ENCODE peak calls at places on chromosomes 3 and 15, in six cellular contexts. I is adipocyte, G is AG09309, D is Karpas-422, F is psoas muscle, N is sigmoid colon. B is an unnamed sample.

GRCh38 chr3:126621171-126621570 is 33.8 kb downstream of the TXNRD3 start:
- DNase-seq in D (no peak), F (peak; percentile 68), G (peak; percentile 17), N (no peak), I (peak; percentile 54), B (peak; percentile 45)

GRCh38 chr3:36932979-36933378 is 11.9 kb downstream of the TRANK1 start:
- DNase-seq in F (no peak), I (peak; percentile 18), N (no peak), G (no peak), D (no peak), B (no peak)

GRCh38 chr3:32841875-32842505 is 24.2 kb downstream of the TRIM71 start:
- DNase-seq in G (no peak), D (no peak), N (no peak), F (no peak), I (no peak), B (no peak)

GRCh38 chr3:52205727-52206372 is 7.9 kb downstream of the ALAS1 start:
- DNase-seq in I (no peak), N (no peak), G (no peak), F (no peak), D (no peak), B (no peak)

GRCh38 chr3:51559266-51559907 is 20.9 kb downstream of the RAD54L2 start:
- DNase-seq in G (no peak), N (peak; percentile 77), F (no peak), D (no peak), I (peak; percentile 85), B (peak; percentile 33)

GRCh38 chr3:69488026-69488425 is 102.1 kb upstream of the FRMD4B start:
- DNase-seq in D (no peak), F (no peak), I (no peak), G (no peak), N (no peak), B (no peak)

GRCh38 chr15:92092391-92092790 is 238.9 kb downstream of the SLCO3A1 start:
- DNase-seq in G (no peak), I (no peak), F (no peak), D (no peak), N (no peak), B (no peak)

GRCh38 chr3:31559872-31560534 is 27.3 kb downstream of the STT3B start:
- DNase-seq in I (no peak), D (no peak), F (no peak), G (no peak), N (no peak), B (no peak)

GRCh38 chr15:47987908-47988532 is 132.8 kb upstream of the SLC24A5 start:
- DNase-seq in G (peak; percentile 32), D (peak; percentile 85), F (no peak), N (no peak), I (peak; percentile 85), B (peak; percentile 26)

GRCh38 chr3:195169011-195169410 is 101.9 kb downstream of the XXYLT1 start:
- DNase-seq in D (no peak), N (peak; percentile 42), I (no peak), G (no peak), F (no peak), B (no peak)

GRCh38 chr3:195001261-195001660 is 269.7 kb downstream of the XXYLT1 start:
- DNase-seq in G (no peak), F (no peak), I (no peak), D (no peak), N (peak; percentile 13), B (no peak)

DNA sequence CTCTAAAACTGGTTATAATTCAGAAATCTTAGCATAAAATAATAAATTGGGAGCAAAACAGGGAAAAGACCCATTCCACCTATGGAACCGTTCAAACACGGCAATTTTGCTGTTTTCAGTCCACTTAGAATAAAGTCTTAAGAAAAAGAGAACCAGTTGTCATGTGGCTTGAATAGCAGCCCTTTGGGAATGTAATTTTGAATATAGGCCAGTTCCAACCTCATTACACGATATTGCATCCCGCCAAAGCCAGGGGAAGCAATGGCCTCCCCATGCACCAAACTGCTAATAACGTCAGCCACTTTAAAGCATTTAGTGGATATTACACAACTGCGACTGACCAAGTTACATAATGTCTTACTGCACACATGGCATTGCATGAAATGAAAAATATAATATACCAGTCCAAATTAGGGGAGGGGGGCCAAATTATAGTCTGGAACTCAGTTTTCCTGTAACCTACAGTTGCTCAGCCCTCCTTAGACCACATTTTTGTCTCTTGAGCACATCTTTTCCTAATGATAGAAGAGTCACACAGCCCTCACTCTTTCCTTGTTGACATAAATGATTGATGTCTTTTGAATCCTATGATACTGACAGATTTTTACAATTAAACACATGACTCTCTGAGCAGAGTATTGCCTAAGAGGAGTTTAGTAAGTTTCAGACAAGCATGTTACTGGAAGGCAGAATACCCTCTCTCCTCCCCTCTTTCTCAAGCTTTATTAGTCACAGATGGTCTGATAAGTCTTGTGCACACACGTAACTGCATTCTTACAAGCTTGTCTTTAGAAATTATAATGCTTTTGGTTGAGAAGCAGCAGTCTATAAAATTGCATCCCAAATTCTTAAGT is 1.0 kb upstream of the PLD1 start:
- DNase-seq in D (no peak), N (peak; percentile 78), G (peak; percentile 100), I (peak; percentile 97), F (no peak), B (peak; percentile 99)
- H3K4me3 ChIP-seq in D (no peak overlapping the region), N (peak overlapping the region; percentile 73), G (peak overlapping the region; percentile 70), I (peak overlapping the region; percentile 86), F (peak overlapping the region; percentile 79), B (peak overlapping the region; percentile 63)

DNA sequence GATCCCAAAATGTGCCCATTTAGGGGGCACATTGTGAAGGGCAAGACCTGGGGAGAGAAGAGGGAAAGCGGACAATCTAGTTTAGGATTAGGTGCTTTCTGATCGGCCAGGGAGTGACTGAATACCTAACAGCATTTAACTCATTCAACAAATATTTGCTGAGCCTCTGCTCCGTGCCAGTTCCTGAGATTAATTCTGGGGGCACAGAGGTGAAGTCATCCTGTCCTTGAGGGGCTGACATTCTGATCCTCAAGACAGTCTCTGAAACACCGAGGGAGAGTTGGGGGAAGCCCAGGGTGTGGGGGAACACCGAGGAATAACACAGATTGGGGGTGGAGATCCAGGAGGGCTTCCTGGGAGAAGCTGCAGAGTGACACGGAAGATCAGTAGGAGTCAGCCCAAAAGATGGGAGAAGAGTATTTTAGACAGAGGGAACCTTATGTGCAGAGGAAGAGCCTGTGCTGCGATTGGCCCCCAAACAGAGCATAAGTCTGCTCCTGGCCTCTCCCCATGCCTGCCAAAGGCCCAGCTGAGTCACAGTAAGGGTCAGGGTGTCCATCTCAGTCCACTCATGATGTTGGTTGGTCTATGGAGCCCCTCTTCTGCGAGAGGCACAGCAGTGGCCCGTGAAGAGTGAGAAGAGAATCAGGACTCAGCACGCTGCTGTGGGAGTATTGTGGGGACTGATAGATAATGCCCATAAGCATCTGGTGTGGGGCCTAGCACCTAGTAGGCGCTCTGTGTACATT is 60.2 kb downstream of the AMOTL2 start:
- DNase-seq in F (no peak), I (no peak), G (no peak), D (no peak), N (no peak), B (no peak)
- H3K4me3 ChIP-seq in F (peak overlapping the region; percentile 64), I (peak overlapping the region; percentile 83), G (peak overlapping the region; percentile 55), D (no peak overlapping the region), N (peak overlapping the region; percentile 54), B (peak overlapping the region; percentile 40)

GRCh38 chr3:186772886-186773417 is 10.4 kb upstream of the EIF4A2 start:
- DNase-seq in N (peak; percentile 78), F (peak; percentile 84), I (peak; percentile 58), D (peak; percentile 94), G (no peak), B (no peak)
- H3K4me3 ChIP-seq in N (peak overlapping the region; percentile 53), F (peak overlapping the region; percentile 63), I (peak overlapping the region; percentile 80), D (peak overlapping the region; percentile 83), G (peak overlapping the region; percentile 35), B (peak overlapping the region; percentile 42)

GRCh38 chr15:34793901-34794300 is 1.4 kb downstream of the ACTC1 start:
- DNase-seq in G (no peak), I (no peak), D (no peak), N (no peak), F (peak; percentile 73), B (no peak)

GRCh38 chr15:34793071-34793470 is 2.3 kb downstream of the ACTC1 start:
- DNase-seq in F (no peak), I (no peak), N (no peak), D (no peak), G (no peak), B (no peak)

GRCh38 chr15:34795267-34796081 is at the start of gene ACTC1:
- DNase-seq in D (no peak), I (peak; percentile 86), F (peak; percentile 79), G (no peak), N (peak; percentile 72), B (no peak)

GRCh38 chr15:34796847-34797246 is 1.5 kb upstream of the ACTC1 start:
- DNase-seq in N (no peak), D (no peak), F (no peak), I (no peak), G (no peak), B (no peak)

DNA sequence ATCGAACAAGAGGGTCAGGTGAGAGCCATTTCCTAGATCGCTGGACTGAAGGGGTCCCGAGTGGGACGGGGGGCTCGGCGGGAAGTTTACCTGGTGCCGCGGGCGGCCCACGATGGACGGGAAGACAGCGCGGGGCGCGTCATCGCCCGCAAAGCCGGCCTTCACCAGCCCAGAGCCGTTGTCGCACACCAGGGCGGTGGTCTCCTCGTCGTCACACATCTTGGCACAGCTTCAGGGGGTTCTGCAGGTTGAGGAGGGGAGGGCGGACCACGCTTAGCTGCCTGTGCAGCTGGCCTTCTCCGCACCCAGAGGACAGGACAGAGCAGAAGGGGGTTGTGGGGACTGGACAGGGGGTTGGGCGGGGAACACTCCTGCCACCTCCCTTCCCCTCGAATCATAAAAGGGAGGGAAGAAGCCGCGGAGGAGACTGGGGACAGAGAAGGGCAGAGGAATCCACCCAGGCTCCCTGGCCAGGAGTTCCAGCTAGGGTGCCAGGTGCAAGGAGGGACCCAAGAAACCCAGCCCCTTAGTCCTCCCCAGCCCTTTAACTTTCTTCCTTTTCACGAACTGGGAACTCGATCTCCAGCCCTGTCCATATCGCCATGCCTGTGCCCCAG is 651 bp downstream of the ACTC1 start:
- DNase-seq in I (no peak), F (no peak), N (no peak), D (no peak), G (no peak), B (no peak)
- H3K4me3 ChIP-seq in I (peak overlapping the region; percentile 61), F (peak overlapping the region; percentile 64), N (peak overlapping the region; percentile 38), D (no peak overlapping the region), G (no peak overlapping the region), B (peak overlapping the region; percentile 49)

DNA sequence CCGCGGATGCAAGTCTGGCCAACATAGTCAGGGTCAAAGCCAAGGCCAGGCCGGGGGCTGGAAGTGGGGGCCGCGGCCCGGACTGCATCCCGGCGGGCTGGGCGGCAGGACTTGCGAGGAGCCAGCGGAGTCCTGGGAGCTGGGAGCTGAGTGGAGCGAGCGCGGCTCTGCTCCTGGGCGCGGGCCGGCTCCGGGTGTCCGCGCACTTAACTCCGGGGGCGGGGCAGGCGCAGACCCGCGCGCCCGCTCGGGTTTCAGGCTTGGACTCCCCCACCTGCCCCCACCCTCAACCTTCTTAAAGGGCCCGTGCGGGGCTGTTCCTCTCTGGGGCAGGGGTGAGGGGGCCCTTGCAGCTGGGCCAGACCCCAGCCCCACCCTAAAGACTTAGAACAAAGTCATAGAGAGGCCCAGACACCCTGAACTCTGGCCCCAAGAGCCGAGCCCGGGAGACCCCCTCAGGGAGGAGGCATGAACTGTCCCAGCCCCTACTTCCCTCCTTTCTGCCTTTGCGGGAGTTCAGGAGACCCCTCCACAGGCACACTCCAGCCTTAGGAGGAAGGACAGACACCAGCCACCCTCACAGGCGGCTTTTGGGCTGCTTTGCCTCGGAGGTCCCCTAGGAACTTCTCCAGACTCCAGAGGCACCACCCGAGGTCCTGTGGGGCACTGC is at the start of gene CSPG4:
- DNase-seq in I (peak; percentile 91), D (no peak), F (peak; percentile 85), N (peak; percentile 95), G (no peak), B (peak; percentile 36)
- H3K4me3 ChIP-seq in I (peak within 1 kb of the TSS; percentile 87), D (no peak within 1 kb of the TSS), F (peak within 1 kb of the TSS; percentile 83), N (peak within 1 kb of the TSS; percentile 76), G (peak within 1 kb of the TSS; percentile 94), B (peak within 1 kb of the TSS; percentile 84)

DNA sequence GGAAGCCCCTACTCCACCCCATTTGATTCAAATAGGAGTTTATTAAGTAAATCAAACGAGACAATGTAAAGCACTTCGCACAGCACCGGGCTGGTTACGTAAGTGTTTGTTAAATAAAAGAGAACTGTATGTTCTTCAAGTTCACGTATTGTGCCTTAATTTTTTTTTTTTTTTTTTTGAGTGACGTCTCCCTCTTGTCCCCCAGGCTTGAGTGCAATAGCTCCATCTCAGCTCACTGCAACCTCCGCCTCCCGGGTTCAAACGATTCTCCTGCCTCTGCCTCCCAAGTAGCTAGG is 1.3 kb upstream of the WWTR1 start:
- DNase-seq in F (no peak), I (peak; percentile 39), G (no peak), D (no peak), N (peak; percentile 78), B (no peak)
- H3K4me3 ChIP-seq in F (peak overlapping the region; percentile 86), I (peak overlapping the region; percentile 94), G (peak overlapping the region; percentile 77), D (no peak overlapping the region), N (peak overlapping the region; percentile 81), B (peak overlapping the region; percentile 58)